ENCODE peak calls at places on chromosomes 6 and 20, in nine cellular contexts. W is GM13977; V is amygdala; F is stimulated activated naive CD8-positive, alpha-beta T cell treated with anti-CD3 and anti-CD28 coated beads, Interleukin-15, Interleukin-2, amounts not matched to agents 100 U/mL and 50 U/mL, for 24 hours; J is kidney tubule cell; H is T-helper 9 cell; I is progenitor cell of endocrine pancreas; G is endothelial cell of umbilical vein; Q is germinal center. C is an unnamed sample.

GRCh38 chr6:95768539-95768938 is 191.2 kb downstream of the MANEA start:
- DNase-seq in W (no peak), V (no peak), F (no peak), J (no peak), H (no peak), I (no peak), G (no peak), Q (no peak), C (no peak)

GRCh38 chr6:138622967-138623366 is 123.7 kb upstream of the NHSL1 start:
- DNase-seq in W (no peak), V (no peak), F (no peak), J (peak), H (no peak), I (no peak), G (peak), Q (no peak), C (peak)

GRCh38 chr20:45087115-45087785 is 13.7 kb downstream of the KCNS1 start:
- DNase-seq in W (no peak), V (no peak), F (no peak), J (peak), H (no peak), I (no peak), G (no peak), Q (no peak), C (no peak)

GRCh38 chr6:33962186-33962585 is 158.4 kb upstream of the MLN start:
- DNase-seq in W (no peak), V (no peak), F (no peak), J (no peak), H (no peak), I (no peak), G (no peak), Q (no peak), C (peak)

GRCh38 chr6:144259988-144260387 is 25.1 kb upstream of the UTRN start:
- DNase-seq in W (no peak), V (no peak), F (no peak), J (no peak), H (no peak), I (no peak), G (peak), Q (no peak), C (peak)

GRCh38 chr6:10235339-10235738 is 179.5 kb downstream of the TFAP2A start:
- DNase-seq in W (no peak), V (no peak), F (no peak), J (no peak), H (no peak), I (no peak), G (no peak), Q (no peak), C (no peak)

GRCh38 chr6:154938245-154938583 is 56.9 kb upstream of the TIAM2 start:
- DNase-seq in W (no peak), V (no peak), F (no peak), J (no peak), H (no peak), I (no peak), G (no peak), Q (no peak), C (no peak)

GRCh38 chr6:169931223-169931760 is 179.9 kb downstream of the ERMARD start:
- DNase-seq in W (no peak), V (no peak), F (no peak), J (no peak), H (no peak), I (no peak), G (no peak), Q (no peak), C (no peak)

GRCh38 chr20:19976595-19977372 is 40.4 kb upstream of the NAA20 start:
- DNase-seq in W (no peak), V (peak), F (no peak), J (peak), H (no peak), I (no peak), G (peak), Q (no peak), C (peak)

GRCh38 chr6:128659878-128660622 is 139.7 kb upstream of the PTPRK start:
- DNase-seq in W (no peak), V (no peak), F (no peak), J (peak), H (no peak), I (no peak), G (no peak), Q (no peak), C (peak)

GRCh38 chr6:161169690-161170089 is 104.2 kb downstream of the AGPAT4 start:
- DNase-seq in W (no peak), V (no peak), F (no peak), J (peak), H (no peak), I (no peak), G (peak), Q (no peak), C (peak)

GRCh38 chr6:6856538-6857523 is 250.9 kb upstream of the RREB1 start:
- DNase-seq in W (peak), V (no peak), F (peak), J (peak), H (no peak), I (no peak), G (no peak), Q (no peak), C (peak)

GRCh38 chr6:113375950-113376846 is 480.9 kb upstream of the MARCKS start:
- DNase-seq in W (no peak), V (no peak), F (no peak), J (peak), H (no peak), I (no peak), G (peak), Q (no peak), C (peak)

GRCh38 chr6:33410711-33411631 is at the start of gene PHF1:
- DNase-seq in W (peak), V (peak), F (no peak), J (peak), H (no peak), I (peak), G (peak), Q (peak), C (peak)

GRCh38 chr20:45997187-45997586 is 11.5 kb upstream of the MMP9 start:
- DNase-seq in W (no peak), V (no peak), F (no peak), J (no peak), H (no peak), I (no peak), G (no peak), Q (no peak), C (no peak)

GRCh38 chr20:33685328-33686007 is 717 bp downstream of the E2F1 start:
- DNase-seq in W (peak), V (no peak), F (peak), J (peak), H (peak), I (peak), G (peak), Q (peak), C (no peak)

GRCh38 chr6:42550277-42550676 is 13.6 kb upstream of the UBR2 start:
- DNase-seq in W (no peak), V (no peak), F (no peak), J (no peak), H (no peak), I (no peak), G (no peak), Q (no peak), C (no peak)

GRCh38 chr6:76422814-76423213 is 350.4 kb upstream of the IMPG1 start:
- DNase-seq in W (no peak), V (no peak), F (no peak), J (no peak), H (no peak), I (no peak), G (no peak), Q (no peak), C (no peak)

GRCh38 chr6:138590796-138591709 is 91.8 kb upstream of the NHSL1 start:
- DNase-seq in W (peak), V (peak), F (peak), J (peak), H (peak), I (peak), G (peak), Q (peak), C (peak)

GRCh38 chr6:82370788-82371187 is 7.2 kb downstream of the TPBG start:
- DNase-seq in W (no peak), V (no peak), F (no peak), J (no peak), H (no peak), I (no peak), G (no peak), Q (no peak), C (no peak)

GRCh38 chr6:12024715-12025434 is 12.8 kb downstream of the HIVEP1 start:
- DNase-seq in W (no peak), V (no peak), F (no peak), J (peak), H (no peak), I (no peak), G (no peak), Q (no peak), C (peak)

GRCh38 chr6:169160855-169161560 is 92.6 kb downstream of the THBS2 start:
- DNase-seq in W (peak), V (no peak), F (no peak), J (no peak), H (no peak), I (no peak), G (no peak), Q (no peak), C (no peak)

GRCh38 chr6:36863670-36864540 is 10.7 kb downstream of the PPIL1 start:
- DNase-seq in W (no peak), V (no peak), F (no peak), J (no peak), H (no peak), I (no peak), G (no peak), Q (no peak), C (no peak)

GRCh38 chr20:57102566-57102965 is 163.9 kb downstream of the BMP7 start:
- DNase-seq in W (no peak), V (no peak), F (no peak), J (no peak), H (no peak), I (no peak), G (no peak), Q (no peak), C (no peak)

GRCh38 chr6:170209354-170210025 is 81.4 kb downstream of the DLL1 start:
- DNase-seq in W (no peak), V (no peak), F (no peak), J (no peak), H (no peak), I (no peak), G (no peak), Q (no peak), C (no peak)

GRCh38 chr20:62427172-62428007 is at the start of gene RBBP8NL:
- DNase-seq in W (no peak), V (no peak), F (no peak), J (peak), H (no peak), I (peak), G (no peak), Q (no peak), C (no peak)

GRCh38 chr20:3804781-3805180 is 8.7 kb downstream of the CDC25B start:
- DNase-seq in W (no peak), V (no peak), F (no peak), J (no peak), H (no peak), I (no peak), G (no peak), Q (no peak), C (no peak)